ENCODE peak calls at places on chromosomes 6 and 20, in six cellular contexts. S is upper lobe of left lung, K is heart right ventricle, R is cardiac muscle cell, H is left ventricle myocardium inferior, E is MG63. O is an unnamed sample. For H3K9me3, the result is how much of the 10 kb centered on the place peaks cover.

GRCh38 chr20:24657878-24658620 is 188.6 kb downstream of the SYNDIG1 start:
- DNase-seq in S (no peak), K (no peak), R (peak), H (no peak), E (no peak), O (no peak)

GRCh38 chr20:18197382-18198070 is 59.9 kb downstream of the KAT14 start:
- DNase-seq in S (no peak), K (no peak), R (no peak), H (no peak), E (no peak), O (no peak)

GRCh38 chr20:51014797-51015722 is 7.8 kb downstream of the KCNG1 start:
- DNase-seq in S (no peak), K (peak), R (peak), H (no peak), E (peak), O (no peak)

GRCh38 chr6:38262609-38263008 is 377.1 kb downstream of the BTBD9 start:
- DNase-seq in S (no peak), K (no peak), R (no peak), H (no peak), E (no peak), O (no peak)

GRCh38 chr6:10441655-10442009 is 26.8 kb upstream of the TFAP2A start:
- DNase-seq in S (no peak), K (no peak), R (no peak), H (no peak), E (peak), O (no peak)

GRCh38 chr20:2984956-2985661 is 58.3 kb upstream of the GNRH2 start:
- DNase-seq in S (no peak), K (no peak), R (peak), H (no peak), E (peak), O (peak)

GRCh38 chr6:13046084-13046483 is 282.3 kb downstream of the TBC1D7 start:
- DNase-seq in S (no peak), K (no peak), R (no peak), H (no peak), E (no peak), O (no peak)

GRCh38 chr6:3885262-3886036 is 36.3 kb downstream of the FAM50B start:
- DNase-seq in S (no peak), K (no peak), R (no peak), H (no peak), E (no peak), O (no peak)

GRCh38 chr6:30625511-30625910 is 1.2 kb upstream of the ATAT1 start:
- DNase-seq in S (no peak), K (no peak), R (no peak), H (no peak), E (no peak), O (no peak)

GRCh38 chr6:159701413-159701999 is 8.5 kb upstream of the SOD2 start:
- DNase-seq in S (no peak), K (no peak), R (peak), H (no peak), E (peak), O (no peak)

GRCh38 chr20:31572042-31572700 is 32.9 kb upstream of the ID1 start:
- DNase-seq in S (no peak), K (no peak), R (no peak), H (peak), E (no peak), O (no peak)

GRCh38 chr20:47008842-47009518 is 114.3 kb downstream of the EYA2 start:
- DNase-seq in S (no peak), K (no peak), R (no peak), H (no peak), E (no peak), O (no peak)

GRCh38 chr6:26086214-26086613 is 1.0 kb upstream of the HFE start:
- DNase-seq in S (no peak), K (no peak), R (no peak), H (no peak), E (no peak), O (no peak)

GRCh38 chr20:57409672-57410397 is 18.6 kb downstream of the RBM38 start:
- DNase-seq in S (no peak), K (no peak), R (no peak), H (no peak), E (no peak), O (no peak)

GRCh38 chr6:113169484-113169883 is 687.7 kb upstream of the MARCKS start:
- DNase-seq in S (no peak), K (no peak), R (peak), H (no peak), E (no peak), O (no peak)

GRCh38 chr6:2940010-2940850 is 31.1 kb downstream of the SERPINB6 start:
- DNase-seq in S (peak), K (no peak), R (no peak), H (no peak), E (no peak), O (no peak)

GRCh38 chr20:63846128-63846771 is 15.0 kb upstream of the ABHD16B start:
- DNase-seq in S (no peak), K (peak), R (peak), H (peak), E (peak), O (peak)

GRCh38 chr20:61331542-61331941 is 79.5 kb downstream of the CDH4 start:
- DNase-seq in S (peak), K (no peak), R (peak), H (no peak), E (no peak), O (no peak)

GRCh38 chr6:149951626-149952025 is 9.8 kb downstream of the ULBP2 start:
- DNase-seq in S (no peak), K (no peak), R (no peak), H (no peak), E (no peak), O (no peak)

GRCh38 chr6:165850434-165851019 is 187.5 kb upstream of the PDE10A start:
- DNase-seq in S (peak), K (peak), R (peak), H (peak), E (peak), O (no peak)

GRCh38 chr6:160831751-160832150 is 129.7 kb downstream of the PLG start:
- DNase-seq in S (no peak), K (no peak), R (no peak), H (no peak), E (no peak), O (no peak)

GRCh38 chr20:48795058-48795457 is 32.7 kb downstream of the PREX1 start:
- DNase-seq in S (no peak), K (no peak), R (no peak), H (no peak), E (no peak), O (no peak)

GRCh38 chr6:38796006-38796405 is 80.9 kb downstream of the DNAH8 start:
- DNase-seq in S (no peak), K (no peak), R (no peak), H (no peak), E (peak), O (no peak)

GRCh38 chr20:52312131-52312729 is 120.7 kb upstream of the ZFP64 start:
- DNase-seq in S (no peak), K (peak), R (peak), H (no peak), E (peak), O (no peak)

GRCh38 chr6:44116643-44117382 is 10.4 kb downstream of the MRPL14 start:
- DNase-seq in S (no peak), K (no peak), R (peak), H (no peak), E (peak), O (no peak)

GRCh38 chr6:134510920-134511319 is 193.0 kb upstream of the SGK1 start:
- DNase-seq in S (peak), K (no peak), R (no peak), H (no peak), E (no peak), O (no peak)

GRCh38 chr6:26286168-26286854 is 78.7 kb upstream of the BTN3A2 start:
- DNase-seq in S (peak), K (peak), R (peak), H (peak), E (no peak), O (peak)

GRCh38 chr20:49280463-49281058 is 2.7 kb upstream of the ZNFX1 start:
- DNase-seq in S (no peak), K (no peak), R (no peak), H (no peak), E (no peak), O (no peak)

GRCh38 chr6:40163924-40164323 is 229.7 kb upstream of the MOCS1 start:
- DNase-seq in S (no peak), K (no peak), R (no peak), H (no peak), E (no peak), O (no peak)

GRCh38 chr6:135522975-135523692 is 25.6 kb upstream of the AHI1 start:
- DNase-seq in S (no peak), K (no peak), R (peak), H (no peak), E (no peak), O (no peak)

GRCh38 chr6:39263299-39264037 is 34.2 kb upstream of the KCNK5 start:
- DNase-seq in S (no peak), K (no peak), R (no peak), H (no peak), E (no peak), O (no peak)

GRCh38 chr20:24382330-24382729 is 87.1 kb upstream of the SYNDIG1 start:
- DNase-seq in S (no peak), K (no peak), R (no peak), H (no peak), E (no peak), O (peak)

GRCh38 chr20:13941031-13941430 is 49.4 kb downstream of the SEL1L2 start:
- DNase-seq in S (no peak), K (no peak), R (no peak), H (no peak), E (no peak), O (no peak)

GRCh38 chr20:13930246-13930645 is 60.2 kb downstream of the SEL1L2 start:
- DNase-seq in S (no peak), K (no peak), R (no peak), H (no peak), E (peak), O (no peak)

GRCh38 chr20:13929836-13930235 is 60.6 kb downstream of the SEL1L2 start:
- DNase-seq in S (no peak), K (no peak), R (no peak), H (no peak), E (no peak), O (no peak)

GRCh38 chr20:13936781-13937576 is 53.4 kb downstream of the SEL1L2 start:
- DNase-seq in S (no peak), K (no peak), R (no peak), H (no peak), E (no peak), O (no peak)

DNA sequence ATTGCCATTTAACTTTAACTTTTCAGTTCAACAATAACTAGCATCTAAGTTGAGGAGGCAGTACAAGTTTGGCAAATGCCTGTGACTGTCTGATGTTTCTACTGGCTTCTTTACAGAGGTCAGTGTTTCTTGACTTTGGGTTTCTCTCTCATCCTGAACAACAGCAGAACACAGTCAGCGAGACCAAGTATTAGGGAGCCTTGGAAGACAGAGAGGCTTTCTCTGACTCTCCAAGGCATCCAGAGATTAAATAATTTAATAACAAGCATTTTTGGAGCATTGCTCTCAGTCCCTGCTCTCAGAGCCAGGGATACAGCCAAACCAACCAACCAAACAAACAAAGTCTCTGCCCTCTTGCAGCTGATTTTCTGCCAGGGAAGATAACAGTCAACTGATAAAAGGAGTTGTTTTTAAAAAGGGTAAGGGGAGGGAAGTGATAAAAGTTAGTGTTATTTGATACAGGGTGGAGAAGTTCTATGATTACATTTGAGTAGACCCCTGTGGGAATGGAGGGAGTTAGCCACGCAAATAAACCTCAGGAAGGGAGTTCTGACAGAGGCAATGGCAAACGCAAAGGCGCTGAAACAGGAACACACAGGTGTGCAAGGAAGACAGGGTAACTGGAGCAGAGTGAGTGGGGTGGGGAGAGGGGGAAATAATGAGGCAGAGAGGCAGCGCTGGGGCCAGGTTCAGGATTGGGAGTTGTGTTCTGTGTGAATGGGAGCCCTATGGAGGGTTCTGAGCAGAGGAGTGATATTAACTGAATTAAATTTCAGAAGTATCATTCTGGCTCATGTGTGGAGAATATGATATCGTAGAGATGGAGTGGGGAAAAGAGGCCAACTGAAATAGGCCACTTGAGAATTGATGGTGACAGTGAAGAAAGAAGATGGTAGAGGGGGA is 55.2 kb downstream of the SEL1L2 start:
- DNase-seq in S (no peak), K (no peak), R (no peak), H (no peak), E (no peak), O (no peak)
- H3K9me3 ChIP-seq in S (under half), K (under half), R (under half), H (under half), E (under half), O (under half)

GRCh38 chr6:32665621-32666140 is 776 bp downstream of the HLA-DQB1 start:
- DNase-seq in S (no peak), K (no peak), R (no peak), H (no peak), E (no peak), O (no peak)
- H3K4me3 ChIP-seq in S (peak), K (peak), R (no peak), H (no peak), E (no peak), O (no peak)

DNA sequence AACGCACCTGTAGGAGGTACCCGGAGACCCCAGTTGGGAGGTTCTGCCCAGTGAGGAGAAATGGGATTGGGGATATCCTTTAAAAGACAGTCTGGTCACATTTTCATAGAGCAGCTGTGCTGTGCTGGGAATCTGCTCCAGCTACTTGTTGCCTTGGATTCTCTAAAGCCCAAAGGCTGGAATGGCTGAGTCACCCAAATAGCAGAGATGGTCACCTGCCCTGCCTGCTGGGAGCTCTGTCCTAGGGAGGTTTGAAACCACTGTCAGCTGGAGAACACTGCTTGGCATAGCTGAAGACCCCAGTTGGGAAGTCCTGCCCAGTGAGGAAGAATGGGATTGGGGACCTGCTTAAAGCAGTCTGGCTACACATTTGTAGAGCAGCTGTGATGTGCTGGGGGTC is 34.8 kb upstream of the TFB1M start:
- DNase-seq in S (no peak), K (no peak), R (no peak), H (no peak), E (no peak), O (no peak)
- H3K9me3 ChIP-seq in S (under half), K (under half), R (under half), H (under half), E (under half), O (under half)

GRCh38 chr6:116764557-116764960 is 960 bp downstream of the FAM162B start:
- DNase-seq in S (no peak), K (no peak), R (no peak), H (no peak), E (no peak), O (no peak)
- H3K4me3 ChIP-seq in S (peak), K (peak), R (peak), H (peak), E (peak), O (peak)

GRCh38 chr6:27452496-27452897 is 20.4 kb downstream of the ZNF184 start:
- DNase-seq in S (no peak), K (no peak), R (no peak), H (no peak), E (no peak), O (no peak)
- H3K9me3 ChIP-seq in S (half or more), K (half or more), R (under half), H (half or more), E (half or more), O (under half)

DNA sequence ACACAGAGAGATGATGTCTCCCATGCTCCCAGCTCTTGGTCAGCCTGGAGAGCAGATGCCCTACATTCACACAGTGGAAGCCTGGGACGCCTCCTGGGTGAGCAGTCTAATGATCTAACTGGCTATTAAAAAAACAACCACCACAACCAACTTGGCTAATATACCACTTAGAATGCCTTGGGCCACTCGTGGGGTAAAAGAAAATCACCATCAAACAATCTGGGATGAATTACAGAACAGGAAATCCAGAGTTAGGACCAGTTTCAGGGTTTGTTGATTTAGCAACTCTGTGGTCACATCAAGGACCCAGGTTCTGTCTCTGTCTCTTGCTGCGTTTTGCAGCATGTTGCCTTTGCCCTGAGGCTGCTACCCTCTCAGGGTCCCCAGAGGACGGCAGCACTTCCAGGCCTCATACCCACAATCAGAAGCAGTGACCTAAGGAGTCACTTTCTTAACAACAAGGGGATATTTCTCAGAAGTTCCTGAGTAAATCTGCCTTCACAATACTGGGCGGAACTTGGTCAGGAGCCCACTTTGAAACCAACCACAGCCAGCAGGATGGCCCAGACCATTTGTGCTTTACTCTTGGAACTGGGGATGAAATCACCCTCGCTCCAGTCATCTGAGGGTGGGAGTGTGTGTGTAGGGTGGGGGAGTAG is 118.7 kb downstream of the CLIC5 start:
- DNase-seq in S (no peak), K (no peak), R (peak), H (no peak), E (peak), O (no peak)
- H3K4me3 ChIP-seq in S (no peak), K (no peak), R (no peak), H (no peak), E (no peak), O (no peak)

DNA sequence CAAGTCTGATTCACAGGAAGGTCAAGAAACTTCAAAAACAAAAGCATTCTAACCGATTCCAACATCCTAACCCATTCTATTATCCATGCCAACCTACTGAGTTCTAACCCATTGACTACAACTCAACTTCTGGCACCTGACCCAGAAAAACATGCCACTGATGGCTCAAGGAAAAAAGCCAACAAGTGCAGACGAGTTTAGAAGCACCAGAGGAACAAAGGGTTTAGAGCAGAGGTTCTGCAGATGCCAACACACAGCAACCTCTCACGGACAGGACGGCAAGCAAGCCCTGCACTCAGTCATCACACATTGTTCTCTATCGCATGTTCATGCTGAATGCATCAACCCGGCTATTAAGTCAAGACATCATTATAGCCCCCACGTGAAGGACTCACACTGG is 25.2 kb upstream of the MC3R start:
- DNase-seq in S (no peak), K (no peak), R (no peak), H (no peak), E (peak), O (no peak)
- H3K9me3 ChIP-seq in S (under half), K (under half), R (under half), H (under half), E (under half), O (under half)